ENCODE peak calls at places on chromosomes 11 and 22, in five cellular contexts. L is H1, Y is ovary, U is A549, V is transverse colon. K is an unnamed sample.

GRCh38 chr11:65898656-65899355 is 1.4 kb downstream of the FOSL1 start:
- DNase-seq in L (no peak), Y (no peak), U (no peak), V (no peak), K (no peak)

GRCh38 chr11:17699157-17700114 is 19.9 kb upstream of the MYOD1 start:
- DNase-seq in L (no peak), Y (no peak), U (no peak), V (no peak), K (no peak)

GRCh38 chr11:123111465-123111864 is 49.5 kb upstream of the HSPA8 start:
- DNase-seq in L (no peak), Y (no peak), U (peak; percentile 47), V (no peak), K (no peak)

GRCh38 chr11:126090452-126090851 is 27.8 kb upstream of the CDON start:
- DNase-seq in L (no peak), Y (no peak), U (no peak), V (no peak), K (no peak)

GRCh38 chr22:45903355-45904149 is 73.4 kb downstream of the WNT7B start:
- DNase-seq in L (no peak), Y (no peak), U (no peak), V (no peak), K (no peak)

GRCh38 chr11:86183694-86184093 is 60.9 kb upstream of the EED start:
- DNase-seq in L (no peak), Y (no peak), U (no peak), V (no peak), K (no peak)

GRCh38 chr11:19880088-19880345 is 167.4 kb downstream of the NAV2 start:
- DNase-seq in L (no peak), Y (no peak), U (no peak), V (no peak), K (no peak)

GRCh38 chr11:92707173-92707619 is 262.3 kb upstream of the MTNR1B start:
- DNase-seq in L (no peak), Y (no peak), U (no peak), V (no peak), K (peak; percentile 16)

GRCh38 chr22:22015631-22016030 is 33.0 kb upstream of the TOP3B start:
- DNase-seq in L (no peak), Y (no peak), U (no peak), V (no peak), K (no peak)

GRCh38 chr22:25558341-25558740 is 6.1 kb upstream of the GRK3 start:
- DNase-seq in L (no peak), Y (no peak), U (no peak), V (no peak), K (no peak)

GRCh38 chr22:27825174-27825573 is 23.6 kb upstream of the MN1 start:
- DNase-seq in L (peak; percentile 77), Y (no peak), U (no peak), V (no peak), K (no peak)

GRCh38 chr11:44909557-44909956 is 41.1 kb downstream of the TP53I11 start:
- DNase-seq in L (no peak), Y (no peak), U (no peak), V (no peak), K (no peak)

GRCh38 chr22:35150163-35151107 is 84.5 kb downstream of the ISX start:
- DNase-seq in L (peak; percentile 94), Y (peak; percentile 42), U (peak; percentile 13), V (peak; percentile 73), K (peak; percentile 40)

GRCh38 chr22:30202531-30203006 is 44.0 kb downstream of the LIF start:
- DNase-seq in L (no peak), Y (peak; percentile 37), U (no peak), V (peak; percentile 77), K (no peak)

GRCh38 chr11:10823152-10823579 is 14.4 kb upstream of the EIF4G2 start:
- DNase-seq in L (no peak), Y (no peak), U (no peak), V (no peak), K (no peak)

GRCh38 chr11:65113839-65114238 is 2.2 kb downstream of the TM7SF2 start:
- DNase-seq in L (no peak), Y (no peak), U (no peak), V (no peak), K (no peak)

GRCh38 chr11:27455667-27456066 is 16.9 kb downstream of the LGR4 start:
- DNase-seq in L (no peak), Y (no peak), U (no peak), V (no peak), K (no peak)

GRCh38 chr11:112481893-112482292 is 221.2 kb upstream of the PLET1 start:
- DNase-seq in L (no peak), Y (no peak), U (no peak), V (no peak), K (no peak)

GRCh38 chr11:122748968-122749687 is 89.2 kb upstream of the CRTAM start:
- DNase-seq in L (no peak), Y (no peak), U (no peak), V (peak; percentile 49), K (peak; percentile 49)

GRCh38 chr11:134592391-134592990 is 180.4 kb upstream of the B3GAT1 start:
- DNase-seq in L (peak; percentile 88), Y (no peak), U (no peak), V (peak; percentile 55), K (no peak)

GRCh38 chr11:46120711-46121327 is 435 bp downstream of the PHF21A start:
- DNase-seq in L (peak; percentile 64), Y (peak; percentile 55), U (peak; percentile 43), V (peak; percentile 41), K (no peak)

DNA sequence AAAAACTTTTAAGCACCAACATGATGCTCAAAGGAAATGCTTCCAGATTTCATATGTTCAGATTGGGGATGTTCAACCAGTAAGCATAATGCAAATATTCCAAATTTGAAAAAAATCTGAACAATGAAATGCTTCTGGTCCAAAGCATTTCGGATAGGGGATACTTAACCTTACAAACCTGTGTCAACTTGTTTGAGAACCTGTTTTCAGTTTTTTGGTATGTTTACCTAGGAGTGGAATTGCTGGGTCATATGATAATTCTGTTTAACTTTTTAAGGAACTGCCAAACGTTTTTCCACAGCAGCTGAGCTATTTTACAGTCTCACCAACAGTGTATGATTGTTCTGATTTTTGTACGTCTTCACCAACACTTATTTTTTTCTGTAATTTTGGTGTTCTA is 23.7 kb downstream of the FAR1 start:
- DNase-seq in L (no peak), Y (no peak), U (no peak), V (no peak), K (no peak)
- H3K4me1 ChIP-seq in L (no peaks in the 10 kb centered on the region), Y (no peaks in the 10 kb centered on the region), U (no peaks in the 10 kb centered on the region), V (peaks cover 31% of the 10 kb centered on the region), K (peaks cover 21% of the 10 kb centered on the region)

GRCh38 chr11:102599642-102600261 is 25.4 kb downstream of the MMP20 start:
- DNase-seq in L (no peak), Y (no peak), U (peak; percentile 62), V (no peak), K (no peak)
- TF ChIP-seq EP300 in L (no peak), Y (no peak), U (peak; percentile 88), V (no peak), K (no peak)

GRCh38 chr11:115213007-115213406 is 291.2 kb downstream of the CADM1 start:
- DNase-seq in L (no peak), Y (no peak), U (no peak), V (no peak), K (no peak)
- H3K4me1 ChIP-seq in L (no peaks in the 10 kb centered on the region), Y (no peaks in the 10 kb centered on the region), U (no peaks in the 10 kb centered on the region), V (no peaks in the 10 kb centered on the region), K (no peaks in the 10 kb centered on the region)

GRCh38 chr22:40403651-40404050 is 33.3 kb downstream of the SGSM3 start:
- DNase-seq in L (no peak), Y (no peak), U (no peak), V (no peak), K (no peak)
- TF ChIP-seq EP300 in L (no peak), Y (no peak), U (no peak), V (no peak), K (no peak)

GRCh38 chr11:99973993-99974392 is 713.1 kb upstream of the ARHGAP42 start:
- DNase-seq in L (no peak), Y (no peak), U (peak; percentile 4), V (no peak), K (no peak)

DNA sequence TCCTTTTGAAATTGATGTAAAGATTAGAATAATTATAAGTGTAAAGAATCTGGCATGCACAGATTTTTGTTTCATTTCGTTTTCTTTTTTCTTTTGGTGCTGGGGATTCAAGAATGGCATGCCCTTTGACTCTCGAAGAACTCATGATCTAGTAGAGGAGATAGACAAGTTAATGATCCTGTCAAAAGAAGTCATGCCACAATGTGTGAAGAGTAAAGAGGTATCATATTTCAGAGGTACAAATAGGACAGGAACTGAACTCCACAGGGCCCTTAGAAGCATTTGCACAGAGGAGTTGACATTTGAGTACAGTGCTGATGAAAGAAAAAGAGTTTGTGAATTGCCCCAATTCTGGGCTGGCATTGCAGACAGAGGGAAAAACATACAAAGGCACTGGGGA is 708.0 kb upstream of the ARHGAP42 start:
- DNase-seq in L (no peak), Y (no peak), U (no peak), V (no peak), K (no peak)
- H3K4me1 ChIP-seq in L (no peaks in the 10 kb centered on the region), Y (no peaks in the 10 kb centered on the region), U (peaks cover 5% of the 10 kb centered on the region), V (no peaks in the 10 kb centered on the region), K (no peaks in the 10 kb centered on the region)

GRCh38 chr11:69144719-69145365 is 10.9 kb upstream of the SMIM38 start:
- DNase-seq in L (no peak), Y (no peak), U (no peak), V (no peak), K (no peak)
- TF ChIP-seq EP300 in L (no peak), Y (no peak), U (no peak), V (no peak), K (no peak)